ENCODE peak calls at places on chromosomes 3 and 15, in seven cellular contexts. T is MM.1S; Z is upper lobe of right lung; O is stimulated activated CD8-positive, alpha-beta memory T cell treated with anti-CD3 and anti-CD28 coated beads, Interleukin-7, amount 100 ng/mL, for 1 hour; R is DMS79 treated with DMSO at 0.1 percent for 48 hours; S is nephron progenitor cell; Y is activated T-helper 1 cell treated with Interleukin-2 at 50 U/mL for 16 hours. J is an unnamed sample.

GRCh38 chr3:135618123-135618522 is 347.4 kb upstream of the PPP2R3A start:
- DNase-seq in O (no peak), S (no peak), T (no peak), Y (no peak), Z (no peak), R (no peak), J (no peak)

GRCh38 chr3:17833786-17834559 is 91.5 kb upstream of the TBC1D5 start:
- DNase-seq in R (no peak), Y (no peak), T (no peak), Z (no peak), O (no peak), S (no peak), J (no peak)

GRCh38 chr15:32936283-32936918 is 218.6 kb downstream of the GREM1 start:
- DNase-seq in O (no peak), Z (no peak), T (no peak), S (no peak), Y (no peak), R (no peak), J (no peak)

GRCh38 chr3:139310474-139310933 is 33.3 kb upstream of the MRPS22 start:
- DNase-seq in T (no peak), S (no peak), O (no peak), R (no peak), Z (no peak), Y (no peak), J (no peak)

GRCh38 chr3:72288955-72289707 is 504.2 kb upstream of the PROK2 start:
- DNase-seq in R (no peak), Y (no peak), S (no peak), Z (peak), O (no peak), T (no peak), J (peak)

GRCh38 chr3:197599089-197599765 is 43.5 kb upstream of the BDH1 start:
- DNase-seq in Z (peak), Y (peak), O (peak), S (peak), T (peak), R (no peak), J (peak)

GRCh38 chr3:123606527-123606926 is 21.7 kb upstream of the HACD2 start:
- DNase-seq in T (no peak), S (no peak), Y (no peak), Z (no peak), O (no peak), R (no peak), J (no peak)

GRCh38 chr3:23949784-23950183 is 4.7 kb downstream of the NR1D2 start:
- DNase-seq in S (no peak), R (peak), T (peak), Z (no peak), O (no peak), Y (no peak), J (no peak)

GRCh38 chr3:197847866-197848401 is 56.9 kb downstream of the LRCH3 start:
- DNase-seq in R (peak), O (no peak), Y (no peak), Z (no peak), S (no peak), T (peak), J (no peak)

GRCh38 chr15:71290002-71290401 is 174.7 kb downstream of the THSD4 start:
- DNase-seq in R (no peak), O (no peak), T (no peak), Y (no peak), Z (no peak), S (no peak), J (no peak)

GRCh38 chr3:131072845-131073244 is 46.2 kb downstream of the NEK11 start:
- DNase-seq in O (no peak), Y (no peak), Z (no peak), R (no peak), S (no peak), T (no peak), J (no peak)

GRCh38 chr3:48598323-48599076 is 3.4 kb upstream of the COL7A1 start:
- DNase-seq in R (no peak), S (no peak), T (no peak), O (no peak), Y (no peak), Z (no peak), J (no peak)

GRCh38 chr15:69787791-69788190 is 309.9 kb downstream of the TLE3 start:
- DNase-seq in S (no peak), T (no peak), Y (no peak), R (no peak), Z (no peak), O (no peak), J (no peak)

GRCh38 chr3:69104585-69104984 is 17.8 kb downstream of the LMOD3 start:
- DNase-seq in R (no peak), Y (no peak), S (no peak), O (no peak), T (peak), Z (no peak), J (no peak)

J was measured in spleen.